ENCODE peak calls at places on chromosomes 6 and 20, in six cellular contexts. D, V, P, X, L and J are unnamed samples.

GRCh38 chr20:24653306-24653705 is 183.9 kb downstream of the SYNDIG1 start:
- DNase-seq in D (no peak), V (no peak), P (no peak), X (peak; percentile 44), L (no peak), J (no peak)

GRCh38 chr6:156821707-156822106 is 44.5 kb downstream of the ARID1B start:
- DNase-seq in D (no peak), V (no peak), P (no peak), X (no peak), L (no peak), J (no peak)

GRCh38 chr6:113859349-113860164 is 2.4 kb downstream of the MARCKS start:
- DNase-seq in D (peak; percentile 24), V (peak; percentile 62), P (peak; percentile 28), X (peak; percentile 32), L (no peak), J (no peak)

GRCh38 chr6:20402181-20403079 is 751 bp downstream of the E2F3 start:
- DNase-seq in D (peak; percentile 54), V (peak; percentile 65), P (peak; percentile 42), X (no peak), L (peak; percentile 57), J (no peak)

GRCh38 chr6:146851837-146852236 is 253.1 kb downstream of the ADGB start:
- DNase-seq in D (no peak), V (peak; percentile 96), P (no peak), X (peak; percentile 88), L (no peak), J (peak; percentile 92)

GRCh38 chr6:143059616-143060353 is 904 bp upstream of the AIG1 start:
- DNase-seq in D (no peak), V (peak; percentile 62), P (peak; percentile 68), X (peak; percentile 64), L (peak; percentile 69), J (peak; percentile 86)

GRCh38 chr6:149061933-149062332 is 255.6 kb upstream of the TAB2 start:
- DNase-seq in D (no peak), V (no peak), P (no peak), X (no peak), L (no peak), J (no peak)

GRCh38 chr6:18260448-18261106 is 3.8 kb downstream of the DEK start:
- DNase-seq in D (no peak), V (peak; percentile 50), P (no peak), X (peak; percentile 54), L (peak; percentile 10), J (no peak)

GRCh38 chr20:5844063-5844681 is 94.0 kb downstream of the SHLD1 start:
- DNase-seq in D (no peak), V (peak; percentile 54), P (no peak), X (no peak), L (peak; percentile 85), J (no peak)

GRCh38 chr6:122033564-122034181 is 365.8 kb upstream of the HSF2 start:
- DNase-seq in D (no peak), V (peak; percentile 64), P (peak; percentile 69), X (peak; percentile 62), L (peak; percentile 16), J (no peak)

GRCh38 chr6:25769983-25770382 is 15.4 kb downstream of the SLC17A4 start:
- DNase-seq in D (no peak), V (no peak), P (no peak), X (peak; percentile 7), L (no peak), J (no peak)

GRCh38 chr20:38094373-38094775 is 60.8 kb downstream of the RPRD1B start:
- DNase-seq in D (no peak), V (peak; percentile 90), P (peak; percentile 72), X (peak; percentile 61), L (peak; percentile 83), J (peak; percentile 55)

GRCh38 chr20:34069341-34070078 is 42.5 kb downstream of the EIF2S2 start:
- DNase-seq in D (peak; percentile 74), V (peak; percentile 71), P (peak; percentile 90), X (peak; percentile 66), L (peak; percentile 66), J (peak; percentile 51)

GRCh38 chr6:151004415-151005024 is 139.0 kb downstream of the MTHFD1L start:
- DNase-seq in D (no peak), V (peak; percentile 93), P (peak; percentile 100), X (peak; percentile 76), L (peak; percentile 70), J (peak; percentile 85)

GRCh38 chr20:34970193-34971037 is 14.7 kb downstream of the MYH7B start:
- DNase-seq in D (no peak), V (no peak), P (no peak), X (no peak), L (no peak), J (no peak)

GRCh38 chr20:57751411-57751810 is 41.6 kb upstream of the PMEPA1 start:
- DNase-seq in D (no peak), V (no peak), P (no peak), X (no peak), L (no peak), J (no peak)

GRCh38 chr20:57025261-57025660 is 241.2 kb downstream of the BMP7 start:
- DNase-seq in D (no peak), V (no peak), P (no peak), X (no peak), L (no peak), J (no peak)

GRCh38 chr20:22093122-22093521 is 387.7 kb downstream of the PAX1 start:
- DNase-seq in D (no peak), V (no peak), P (no peak), X (no peak), L (no peak), J (no peak)

GRCh38 chr20:60470366-60470765 is 512.1 kb downstream of the CDH26 start:
- DNase-seq in D (no peak), V (no peak), P (no peak), X (no peak), L (no peak), J (no peak)

GRCh38 chr6:42787018-42787611 is 5.3 kb downstream of the BICRAL start:
- DNase-seq in D (no peak), V (no peak), P (no peak), X (no peak), L (no peak), J (no peak)

GRCh38 chr6:33962673-33963072 is 158.9 kb upstream of the MLN start:
- DNase-seq in D (no peak), V (no peak), P (no peak), X (no peak), L (no peak), J (no peak)

GRCh38 chr20:49541733-49542513 is 26.0 kb downstream of the PTGIS start:
- DNase-seq in D (peak; percentile 66), V (peak; percentile 53), P (peak; percentile 82), X (peak; percentile 63), L (peak; percentile 87), J (no peak)

GRCh38 chr6:2999005-2999620 is 581 bp upstream of the NQO2 start:
- DNase-seq in D (peak; percentile 10), V (peak; percentile 85), P (no peak), X (peak; percentile 62), L (no peak), J (no peak)

GRCh38 chr6:10521104-10521808 is at the start of gene GCNT2:
- DNase-seq in D (no peak), V (peak; percentile 45), P (peak; percentile 66), X (no peak), L (no peak), J (no peak)

GRCh38 chr20:25453035-25453810 is 45.8 kb downstream of the GINS1 start:
- DNase-seq in D (no peak), V (no peak), P (peak; percentile 5), X (no peak), L (no peak), J (peak; percentile 17)

GRCh38 chr6:44524491-44525227 is 137.2 kb downstream of the CDC5L start:
- DNase-seq in D (no peak), V (no peak), P (no peak), X (no peak), L (peak; percentile 28), J (no peak)

GRCh38 chr6:157946865-157947532 is 34.7 kb upstream of the SYNJ2 start:
- DNase-seq in D (no peak), V (peak; percentile 18), P (no peak), X (no peak), L (peak; percentile 57), J (no peak)

GRCh38 chr20:25624500-25624939 is 706 bp upstream of the NANP start:
- DNase-seq in D (no peak), V (no peak), P (no peak), X (no peak), L (no peak), J (no peak)

GRCh38 chr6:3965071-3965718 is 113.7 kb downstream of the FAM217A start:
- DNase-seq in D (no peak), V (no peak), P (peak; percentile 70), X (no peak), L (no peak), J (no peak)

GRCh38 chr6:170347091-170347490 is 40.5 kb downstream of the FAM120B start:
- DNase-seq in D (no peak), V (no peak), P (peak; percentile 75), X (no peak), L (peak; percentile 71), J (no peak)

GRCh38 chr20:33183292-33183691 is 15.3 kb downstream of the BPIFA2 start:
- DNase-seq in D (no peak), V (no peak), P (no peak), X (no peak), L (no peak), J (no peak)

GRCh38 chr6:40674170-40674569 is 87.0 kb upstream of the LRFN2 start:
- DNase-seq in D (no peak), V (no peak), P (no peak), X (no peak), L (no peak), J (no peak)

GRCh38 chr6:107786709-107787588 is 37.2 kb downstream of the SCML4 start:
- DNase-seq in D (no peak), V (no peak), P (no peak), X (no peak), L (peak; percentile 70), J (no peak)

GRCh38 chr6:80962382-80962781 is 790.1 kb downstream of the TENT5A start:
- DNase-seq in D (no peak), V (no peak), P (no peak), X (no peak), L (no peak), J (no peak)

GRCh38 chr20:6718660-6719059 is 48.8 kb upstream of the BMP2 start:
- DNase-seq in D (no peak), V (peak; percentile 60), P (peak; percentile 29), X (no peak), L (no peak), J (no peak)